ENCODE peak calls at places on chromosomes 7 and 10, in four cellular contexts. G, C, J and V are unnamed samples.

GRCh38 chr7:41942468-41943097 is 239.7 kb upstream of the INHBA start:
- DNase-seq in G (peak; percentile 91), C (no peak), J (no peak), V (no peak)

GRCh38 chr7:23445326-23445725 is 25.0 kb downstream of the IGF2BP3 start:
- DNase-seq in G (no peak), C (no peak), J (no peak), V (no peak)

GRCh38 chr10:114881916-114882315 is 56.1 kb upstream of the TRUB1 start:
- DNase-seq in G (no peak), C (no peak), J (no peak), V (no peak)

GRCh38 chr7:90828601-90829000 is 232.5 kb downstream of the CDK14 start:
- DNase-seq in G (no peak), C (no peak), J (no peak), V (no peak)

GRCh38 chr10:102473445-102474331 is 22.3 kb upstream of the C10orf95 start:
- DNase-seq in G (no peak), C (no peak), J (no peak), V (no peak)

GRCh38 chr10:34102917-34103506 is 712.1 kb downstream of the PARD3 start:
- DNase-seq in G (no peak), C (no peak), J (no peak), V (no peak)

GRCh38 chr7:139697031-139697430 is 80.8 kb downstream of the HIPK2 start:
- DNase-seq in G (no peak), C (no peak), J (no peak), V (no peak)

GRCh38 chr7:91894781-91895480 is 14.4 kb upstream of the MTERF1 start:
- DNase-seq in G (no peak), C (no peak), J (no peak), V (no peak)

GRCh38 chr10:80187465-80188409 is 17.6 kb downstream of the ANXA11 start:
- DNase-seq in G (peak; percentile 13), C (peak; percentile 60), J (peak; percentile 56), V (no peak)

GRCh38 chr10:122475130-122475529 is 13.8 kb downstream of the HTRA1 start:
- DNase-seq in G (no peak), C (no peak), J (no peak), V (no peak)

DNA sequence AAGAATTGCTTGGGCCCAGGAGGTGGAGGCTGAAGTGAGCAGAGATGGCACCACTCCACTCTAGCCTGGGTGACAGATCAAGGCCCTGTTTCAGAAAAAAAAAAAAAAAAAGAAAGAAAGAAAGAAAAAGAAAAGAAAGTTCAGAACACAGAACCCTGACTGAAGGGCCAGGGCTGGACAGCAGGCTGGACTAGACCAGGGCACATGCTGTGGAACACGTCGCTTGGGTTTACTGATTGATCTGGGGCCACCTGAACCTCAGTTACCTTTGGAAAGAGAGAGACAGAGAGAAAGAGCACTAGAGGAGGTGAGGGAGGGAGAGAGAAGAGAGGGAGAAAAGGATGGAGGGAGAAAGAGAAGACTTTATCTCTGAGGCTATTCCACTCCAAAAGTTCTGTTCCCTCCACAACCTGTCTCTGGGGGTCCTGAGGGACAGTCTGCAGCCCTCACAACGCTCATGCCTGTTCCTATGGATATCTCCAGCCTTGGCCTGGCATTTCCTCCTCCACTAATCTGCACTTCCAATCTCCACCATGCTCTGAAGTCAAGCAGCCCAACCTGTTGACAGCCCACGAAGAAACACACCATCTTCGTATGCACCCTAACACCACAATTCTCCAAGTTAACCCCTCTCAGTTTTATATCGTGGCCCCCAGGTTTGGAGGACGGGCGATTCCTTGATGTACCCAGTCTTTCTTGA is 81.8 kb downstream of the COBL start:
- DNase-seq in G (no peak), C (no peak), J (no peak), V (no peak)
- TF ChIP-seq REST in G (no peak), C (no peak), J (no peak), V (no peak)

GRCh38 chr10:69853064-69853463 is 51.4 kb downstream of the COL13A1 start:
- DNase-seq in G (no peak), C (no peak), J (no peak), V (no peak)
- TF ChIP-seq SRF in G (no peak), C (no peak), J (no peak), V (no peak)

GRCh38 chr7:120639884-120640283 is 218.1 kb downstream of the TSPAN12 start:
- DNase-seq in G (no peak), C (no peak), J (no peak), V (no peak)
- H3K4me1 ChIP-seq in G (no peaks in the 10 kb centered on the region), C (no peaks in the 10 kb centered on the region), J (no peaks in the 10 kb centered on the region), V (no peaks in the 10 kb centered on the region)

GRCh38 chr7:8441106-8441590 is 7.7 kb downstream of the NXPH1 start:
- DNase-seq in G (no peak), C (no peak), J (no peak), V (no peak)
- TF ChIP-seq REST in G (no peak), C (no peak), J (no peak), V (no peak)

DNA sequence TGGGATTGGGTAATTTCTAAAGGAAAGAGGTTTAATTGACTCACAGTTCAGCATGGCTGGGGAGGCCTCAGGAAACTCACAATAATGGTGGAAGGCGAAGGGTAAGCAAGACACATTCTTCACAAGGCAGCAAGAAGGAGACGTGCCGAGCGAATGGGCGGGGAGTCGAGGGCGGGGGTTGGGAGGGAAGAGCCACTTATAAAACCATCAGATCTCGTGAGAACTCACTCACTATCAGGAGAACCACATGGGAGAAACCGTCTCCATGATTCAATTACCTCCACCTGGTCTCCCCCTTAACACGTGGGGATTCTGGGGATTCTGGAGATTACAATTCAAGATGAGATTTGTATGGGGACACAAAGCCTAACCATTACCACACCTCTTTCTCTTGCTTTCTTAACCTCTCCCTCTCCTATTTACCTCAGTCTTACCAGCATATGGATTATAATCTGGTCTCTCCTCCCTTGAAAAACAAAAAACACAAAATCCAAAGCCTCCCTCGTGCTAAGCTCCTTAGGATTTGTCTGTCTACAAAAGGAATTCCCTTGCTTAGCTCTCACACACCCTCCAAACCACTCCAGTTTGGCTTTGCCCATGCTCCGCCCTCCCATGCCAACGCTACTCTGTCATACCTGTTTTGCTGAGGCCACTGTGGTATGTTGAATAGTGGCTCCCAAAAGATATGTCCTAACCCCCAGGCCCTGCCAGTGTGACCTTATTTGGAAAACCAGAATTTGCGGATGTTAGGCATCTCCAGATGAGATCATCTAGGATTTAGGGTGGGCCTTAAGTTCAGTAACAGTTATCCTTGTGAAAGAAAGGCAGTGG is 19.6 kb upstream of the EFCAB10 start:
- DNase-seq in G (no peak), C (peak; percentile 53), J (no peak), V (no peak)
- TF ChIP-seq SRF in G (no peak), C (no peak), J (no peak), V (no peak)

DNA sequence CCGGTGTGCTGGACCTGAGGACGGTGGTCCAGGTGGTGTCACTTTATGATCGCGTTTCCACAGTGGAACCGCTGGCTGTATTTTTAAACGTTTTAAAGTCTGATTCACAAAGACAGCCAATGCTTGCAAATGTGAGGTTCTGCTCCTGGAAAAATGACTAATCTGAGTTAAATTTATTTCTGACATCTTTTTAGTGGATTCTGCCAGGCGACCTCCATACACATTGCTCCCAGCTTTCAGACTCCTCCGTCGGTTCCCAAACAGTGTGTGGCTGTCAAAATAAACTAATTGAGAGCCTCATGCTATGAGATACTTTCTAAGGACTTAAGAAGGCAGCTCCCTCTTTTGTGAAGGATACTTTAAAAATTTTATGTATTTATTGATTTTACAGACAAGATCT is 12.7 kb upstream of the TTYH3 start:
- DNase-seq in G (no peak), C (no peak), J (no peak), V (no peak)
- H3K4me1 ChIP-seq in G (peaks cover 72% of the 10 kb centered on the region), C (peaks cover 14% of the 10 kb centered on the region), J (no peaks in the 10 kb centered on the region), V (no peaks in the 10 kb centered on the region)

GRCh38 chr7:132485600-132486594 is 90.4 kb downstream of the PLXNA4 start:
- DNase-seq in G (no peak), C (no peak), J (no peak), V (no peak)
- TF ChIP-seq REST in G (no peak), C (no peak), J (no peak), V (no peak)

GRCh38 chr7:38736135-38736534 is 105.0 kb upstream of the AMPH start:
- DNase-seq in G (no peak), C (no peak), J (no peak), V (no peak)
- TF ChIP-seq SRF in G (no peak), C (no peak), J (no peak), V (no peak)

DNA sequence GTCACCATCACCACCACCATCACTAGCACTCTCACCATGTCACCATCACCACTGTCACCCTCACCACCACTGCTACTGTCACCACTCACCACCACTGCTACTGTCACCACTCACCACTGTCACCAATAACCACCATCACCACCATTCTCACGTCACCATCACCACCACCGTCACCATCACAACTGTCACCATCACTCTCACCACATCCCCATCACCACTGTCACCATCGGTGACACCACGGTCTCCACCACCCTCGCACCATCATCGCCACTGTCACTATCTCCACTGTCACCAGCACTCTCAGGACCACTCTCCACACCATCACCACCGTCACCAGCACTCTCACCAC is 130.4 kb downstream of the MAD1L1 start:
- DNase-seq in G (no peak), C (no peak), J (no peak), V (no peak)
- H3K4me1 ChIP-seq in G (peaks cover 20% of the 10 kb centered on the region), C (peaks cover 47% of the 10 kb centered on the region), J (peaks cover 21% of the 10 kb centered on the region), V (peaks cover 23% of the 10 kb centered on the region)

DNA sequence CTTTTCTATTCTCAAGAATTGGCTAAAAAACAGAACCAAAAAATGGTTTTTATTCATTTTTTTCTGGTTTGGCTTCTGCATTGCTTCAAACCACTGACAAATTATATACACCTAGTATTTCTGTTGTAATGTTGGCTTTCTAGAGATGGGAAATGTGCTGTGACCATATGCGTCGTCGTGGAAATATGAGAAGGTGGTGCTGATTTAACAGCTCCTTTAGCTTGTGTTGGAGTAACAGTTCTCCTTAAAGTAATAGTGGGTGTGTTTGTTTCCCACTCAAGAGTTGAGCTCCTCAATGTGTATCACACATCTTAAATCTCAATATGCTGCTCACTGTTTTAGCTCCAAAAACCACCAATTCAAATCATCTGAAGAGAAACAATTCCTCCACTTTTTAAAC is 196.4 kb downstream of the LHFPL3 start:
- DNase-seq in G (no peak), C (no peak), J (no peak), V (no peak)
- TF ChIP-seq REST in G (no peak), C (no peak), J (no peak), V (no peak)